ENCODE peak calls at places on chromosome 4, in four cellular contexts. Q is mesendoderm, A is H1, H is IMR-90. B is an unnamed sample.

GRCh38 chr4:103092245-103092644 is 7.4 kb downstream of the BDH2 start:
- DNase-seq in Q (no peak), A (no peak), H (no peak), B (no peak)

GRCh38 chr4:779555-779954 is 46.4 kb downstream of the CPLX1 start:
- DNase-seq in Q (no peak), A (no peak), H (no peak), B (no peak)

GRCh38 chr4:158856852-158857251 is 88.0 kb downstream of the FNIP2 start:
- DNase-seq in Q (peak), A (no peak), H (peak), B (no peak)

GRCh38 chr4:114807759-114808404 is 209.3 kb downstream of the UGT8 start:
- DNase-seq in Q (peak), A (peak), H (peak), B (peak)

GRCh38 chr4:181987392-181987791 is 255.8 kb upstream of the TENM3 start:
- DNase-seq in Q (no peak), A (no peak), H (no peak), B (no peak)

GRCh38 chr4:83852085-83852451 is 316.2 kb downstream of the GPAT3 start:
- DNase-seq in Q (peak), A (no peak), H (peak), B (no peak)

GRCh38 chr4:91426725-91427124 is 877.0 kb upstream of the GRID2 start:
- DNase-seq in Q (no peak), A (no peak), H (no peak), B (no peak)

GRCh38 chr4:86249074-86249473 is 110.8 kb downstream of the MAPK10 start:
- DNase-seq in Q (no peak), A (no peak), H (no peak), B (no peak)

GRCh38 chr4:181807771-181808170 is 435.4 kb upstream of the TENM3 start:
- DNase-seq in Q (no peak), A (no peak), H (peak), B (no peak)

GRCh38 chr4:172042714-172043114 is 229.5 kb downstream of the GALNTL6 start:
- DNase-seq in Q (no peak), A (no peak), H (no peak), B (no peak)

GRCh38 chr4:87220094-87220831 is at the start of gene KLHL8:
- DNase-seq in Q (peak), A (peak), H (peak), B (peak)

GRCh38 chr4:118883861-118884260 is 4.8 kb upstream of the SYNPO2 start:
- DNase-seq in Q (peak), A (no peak), H (no peak), B (no peak)

GRCh38 chr4:181685911-181686310 is 557.3 kb upstream of the TENM3 start:
- DNase-seq in Q (peak), A (no peak), H (peak), B (no peak)

GRCh38 chr4:24473309-24473721 is 111.0 kb downstream of the DHX15 start:
- DNase-seq in Q (peak), A (peak), H (peak), B (no peak)

GRCh38 chr4:141180991-141181760 is 39.5 kb upstream of the ZNF330 start:
- DNase-seq in Q (peak), A (no peak), H (no peak), B (no peak)

GRCh38 chr4:159297088-159297487 is 194.2 kb downstream of the RAPGEF2 start:
- DNase-seq in Q (no peak), A (no peak), H (peak), B (no peak)

GRCh38 chr4:30867427-30867826 is 147.3 kb downstream of the PCDH7 start:
- DNase-seq in Q (no peak), A (no peak), H (no peak), B (no peak)

GRCh38 chr4:143581331-143581961 is 67.9 kb downstream of the SMARCA5 start:
- DNase-seq in Q (peak), A (no peak), H (no peak), B (peak)

GRCh38 chr4:184826315-184827266 is 823 bp upstream of the ACSL1 start:
- DNase-seq in Q (no peak), A (no peak), H (peak), B (no peak)

GRCh38 chr4:15971068-15971801 is 8.3 kb upstream of the FGFBP2 start:
- DNase-seq in Q (no peak), A (no peak), H (no peak), B (no peak)
- H3K56ac ChIP-seq in Q (no peak), A (no peak), H (no peak), B (no peak)

GRCh38 chr4:186724861-186725419 is 1.3 kb upstream of the FAT1 start:
- DNase-seq in Q (peak), A (no peak), H (peak), B (no peak)

GRCh38 chr4:186725422-186726149 is 1.9 kb upstream of the FAT1 start:
- DNase-seq in Q (peak), A (peak), H (peak), B (peak)

GRCh38 chr4:186724048-186724860 is 598 bp upstream of the FAT1 start:
- DNase-seq in Q (peak), A (peak), H (peak), B (peak)

GRCh38 chr4:186722856-186723206 is 825 bp downstream of the FAT1 start:
- DNase-seq in Q (no peak), A (no peak), H (no peak), B (no peak)

GRCh38 chr4:186723207-186724047 is at the start of gene FAT1:
- DNase-seq in Q (peak), A (peak), H (peak), B (peak)
- H3K4ac ChIP-seq in Q (peak), A (peak), H (peak), B (no peak)

GRCh38 chr4:39613093-39613656 is 25.5 kb downstream of the SMIM14 start:
- DNase-seq in Q (no peak), A (no peak), H (peak), B (no peak)
- H3K56ac ChIP-seq in Q (no peak), A (no peak), H (no peak), B (no peak)

DNA sequence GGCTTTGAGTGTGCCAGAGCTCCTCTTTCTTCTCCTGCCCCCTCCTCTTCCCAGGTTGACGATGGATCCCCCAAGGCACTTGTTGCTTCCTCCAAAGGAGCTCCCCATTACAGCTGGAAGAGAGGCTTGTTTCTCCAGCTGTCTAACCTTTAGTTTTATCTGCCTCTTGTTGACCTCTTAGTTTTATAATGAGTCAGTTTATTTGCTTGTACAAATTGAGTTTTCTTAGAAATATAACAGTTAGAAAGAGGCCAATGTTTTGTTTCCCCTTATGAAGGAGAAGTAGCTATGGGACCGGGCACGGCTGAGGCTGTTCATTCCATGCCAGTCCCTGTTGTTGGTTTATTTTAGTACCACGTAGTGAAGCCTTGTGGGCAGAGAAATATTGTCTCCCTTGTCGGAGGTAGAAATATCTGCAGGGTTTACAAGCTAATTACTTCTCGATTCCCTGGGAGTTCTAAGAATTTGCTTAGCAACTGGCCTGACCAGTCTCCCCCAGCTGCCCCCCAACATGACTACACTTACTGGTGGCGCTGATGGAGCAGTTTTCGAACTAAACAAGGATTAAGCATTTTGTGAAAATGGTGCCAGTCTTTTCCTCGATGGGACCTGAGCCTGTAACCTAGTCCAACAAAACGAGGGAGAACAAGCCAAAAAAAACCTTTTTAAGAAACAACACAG is 158.4 kb downstream of the SPRY1 start:
- DNase-seq in Q (no peak), A (no peak), H (no peak), B (no peak)
- H3K4ac ChIP-seq in Q (no peak), A (no peak), H (peak), B (no peak)

GRCh38 chr4:89681671-89682070 is 155.3 kb downstream of the SNCA start:
- DNase-seq in Q (no peak), A (no peak), H (no peak), B (no peak)
- H3K56ac ChIP-seq in Q (peak), A (no peak), H (no peak), B (no peak)

DNA sequence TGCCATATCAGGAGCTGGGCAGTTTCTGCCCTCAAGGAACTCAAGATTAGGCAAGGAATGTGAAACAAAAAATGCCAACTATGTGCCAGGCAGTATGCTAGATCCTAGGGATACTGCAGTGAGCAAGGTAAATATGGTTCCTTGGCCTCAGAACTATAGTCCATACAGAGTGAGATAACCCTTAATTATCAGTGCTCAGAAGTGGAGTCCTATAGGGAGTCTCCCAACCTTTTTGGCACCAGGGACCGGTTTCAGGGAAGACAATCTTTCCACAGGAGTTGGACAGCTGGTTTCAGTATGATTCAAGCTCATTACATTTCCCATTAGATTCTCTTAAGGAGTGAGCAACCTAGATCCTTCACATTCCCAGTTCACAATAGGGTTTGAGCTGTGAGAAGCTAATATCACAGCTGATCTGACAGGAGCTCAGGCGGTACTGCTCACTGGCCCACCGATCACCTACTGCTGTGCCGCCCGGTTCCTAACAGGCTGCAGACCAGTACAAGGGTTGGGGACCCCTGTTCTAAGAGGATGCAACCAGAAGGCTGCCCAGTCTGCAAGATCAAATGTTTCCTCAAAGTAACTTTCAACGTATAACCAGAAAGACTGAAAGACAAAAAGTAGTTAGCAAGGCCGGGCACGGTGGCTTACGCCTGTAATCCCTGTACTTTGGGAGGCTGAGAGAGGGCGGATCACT is 1.7 kb upstream of the SRP72 start:
- DNase-seq in Q (peak), A (no peak), H (peak), B (no peak)
- H3K4ac ChIP-seq in Q (no peak), A (no peak), H (peak), B (no peak)

DNA sequence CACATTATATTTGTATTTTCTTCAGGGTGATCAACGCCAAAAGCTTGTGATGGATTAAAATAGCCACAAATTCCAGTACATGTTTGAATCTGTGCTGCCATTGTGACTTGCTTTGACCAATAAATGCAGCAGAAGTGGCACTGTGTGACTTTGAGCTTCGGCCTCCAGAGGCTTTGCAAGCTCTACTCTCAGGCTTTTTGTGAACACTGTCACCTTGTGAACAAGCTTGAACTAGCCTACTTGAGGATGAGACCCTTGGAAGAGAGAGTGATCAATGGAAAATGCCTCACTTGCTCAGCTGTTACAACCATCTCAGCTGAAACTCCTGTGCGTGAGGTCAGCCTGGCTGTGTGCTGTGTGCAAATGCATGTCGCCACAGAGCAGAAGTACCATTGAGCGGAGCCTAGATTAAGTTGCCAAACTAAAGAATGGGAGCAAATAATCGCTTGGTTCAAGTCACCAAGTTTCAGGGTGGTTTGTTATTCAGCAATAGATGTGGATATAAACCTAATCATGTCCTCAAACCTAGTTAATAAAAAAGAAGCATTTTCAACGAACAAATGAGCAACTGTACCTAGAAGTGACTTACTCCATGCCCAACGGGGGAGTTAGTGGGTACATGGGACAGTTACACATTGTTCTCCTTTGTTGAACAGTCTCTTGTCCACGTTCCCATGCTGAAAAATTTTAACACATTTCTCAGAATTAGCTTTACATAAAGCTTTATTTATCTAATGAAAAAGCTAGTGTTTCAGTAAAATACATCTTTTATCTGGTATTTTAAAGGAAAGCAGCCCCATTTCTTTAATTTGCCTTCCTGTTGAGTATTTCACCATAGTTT is 23.5 kb downstream of the NOA1 start:
- DNase-seq in Q (no peak), A (no peak), H (no peak), B (no peak)
- H3K56ac ChIP-seq in Q (no peak), A (no peak), H (no peak), B (no peak)

B was measured in H9.